ENCODE peak calls at places on chromosomes 12 and 14, in four cellular contexts. W is trophoblast cell, U is H1, D is mesenchymal stem cell. C is an unnamed sample.

GRCh38 chr12:124392991-124393790 is 98.3 kb downstream of the RFLNA start:
- DNase-seq in D (peak; percentile 84), W (no peak), U (no peak), C (no peak)

GRCh38 chr12:70449074-70449757 is 83.1 kb downstream of the KCNMB4 start:
- DNase-seq in D (no peak), U (no peak), W (no peak), C (no peak)

GRCh38 chr12:21774358-21775129 is at the start of gene KCNJ8:
- DNase-seq in D (peak; percentile 2), U (peak; percentile 75), W (no peak), C (peak; percentile 73)

GRCh38 chr12:92059976-92060375 is 85.7 kb downstream of the BTG1 start:
- DNase-seq in D (peak; percentile 85), W (no peak), U (no peak), C (no peak)

GRCh38 chr14:64387232-64387737 is 868 bp upstream of the MTHFD1 start:
- DNase-seq in W (no peak), U (no peak), D (peak; percentile 53), C (no peak)

GRCh38 chr12:46484396-46485061 is 112.0 kb upstream of the SLC38A2 start:
- DNase-seq in W (no peak), U (no peak), D (no peak), C (no peak)

GRCh38 chr12:50598321-50598862 is 93.6 kb downstream of the DIP2B start:
- DNase-seq in D (peak; percentile 28), U (no peak), W (peak; percentile 52), C (no peak)

GRCh38 chr12:92690601-92691000 is 12.2 kb upstream of the PLEKHG7 start:
- DNase-seq in D (no peak), W (no peak), U (no peak), C (no peak)

GRCh38 chr12:11823593-11823992 is 174.1 kb downstream of the ETV6 start:
- DNase-seq in W (no peak), D (no peak), U (no peak), C (no peak)

GRCh38 chr14:61609143-61609851 is 86.0 kb upstream of the HIF1A start:
- DNase-seq in U (no peak), D (peak; percentile 70), W (peak; percentile 80), C (no peak)

GRCh38 chr14:69716483-69717187 is 50.3 kb upstream of the SRSF5 start:
- DNase-seq in D (peak; percentile 91), W (no peak), U (no peak), C (no peak)

GRCh38 chr14:36226164-36226563 is 49.6 kb upstream of the PTCSC3 start:
- DNase-seq in U (no peak), D (no peak), W (no peak), C (no peak)

DNA sequence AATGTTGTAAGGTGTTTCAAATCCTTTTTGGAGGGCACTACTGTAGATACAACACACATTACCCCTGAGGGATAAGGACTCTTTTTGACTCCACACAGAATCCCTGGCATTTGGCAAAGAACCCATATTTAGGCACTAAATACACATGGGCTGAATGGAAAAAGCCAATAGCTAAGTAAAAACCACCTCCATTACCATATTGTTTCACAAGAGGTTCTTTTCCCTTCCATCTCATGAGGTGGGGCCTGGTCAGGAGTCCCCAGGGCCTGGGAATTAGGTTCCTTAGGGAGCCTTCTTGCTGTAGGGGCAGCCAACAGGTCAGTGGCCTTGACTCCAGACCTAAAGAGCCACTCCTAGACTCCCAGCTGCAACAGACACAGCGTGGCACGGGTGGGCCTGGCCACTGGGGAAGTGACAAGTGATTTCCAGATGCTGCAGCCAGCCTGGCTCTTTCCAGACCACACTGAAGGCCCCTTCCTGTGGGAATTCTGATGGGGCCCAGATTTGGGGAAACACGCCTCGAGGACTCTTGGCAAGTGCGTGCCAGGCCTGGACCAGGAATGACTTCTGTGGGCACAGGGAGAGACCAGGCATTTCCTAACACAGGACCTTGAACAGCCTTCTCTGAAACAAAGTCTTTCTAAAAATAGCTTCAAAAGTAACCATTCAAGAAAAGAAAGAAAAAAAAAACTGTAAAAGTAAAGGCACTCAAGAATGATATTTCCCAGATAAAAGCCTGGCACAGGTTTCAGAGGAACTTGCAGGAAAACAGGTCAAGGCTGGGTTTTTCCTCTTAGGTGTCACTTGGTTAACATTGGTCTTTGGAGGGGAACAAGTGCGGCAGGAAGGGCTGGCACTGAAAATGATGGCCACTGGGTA is 18.1 kb downstream of the SSH1 start:
- DNase-seq in W (no peak), D (peak; percentile 97), U (no peak), C (no peak)
- H3K4me3 ChIP-seq in W (no peak overlapping the region), D (no peak overlapping the region), U (no peak overlapping the region), C (no peak overlapping the region)

GRCh38 chr12:49068879-49069506 is 786 bp downstream of the RHEBL1 start:
- DNase-seq in U (peak; percentile 58), D (no peak), W (no peak), C (no peak)
- H2AFZ ChIP-seq in U (no peak overlapping the region), D (peak overlapping the region; percentile 99), W (peak overlapping the region; percentile 93), C (peak overlapping the region; percentile 96)

GRCh38 chr14:105482486-105483110 is 4.1 kb upstream of the CRIP1 start:
- DNase-seq in W (no peak), D (no peak), U (no peak), C (no peak)
- H2BK12ac ChIP-seq in W (peak overlapping the region; percentile 20), D (peak overlapping the region; percentile 88), U (peak overlapping the region; percentile 80), C (peak overlapping the region; percentile 97)

GRCh38 chr14:79576434-79576833 is 634.9 kb downstream of the DIO2 start:
- DNase-seq in W (no peak), U (no peak), D (no peak), C (no peak)
- H3K4me3 ChIP-seq in W (no peak overlapping the region), U (no peak overlapping the region), D (no peak overlapping the region), C (no peak overlapping the region)

DNA sequence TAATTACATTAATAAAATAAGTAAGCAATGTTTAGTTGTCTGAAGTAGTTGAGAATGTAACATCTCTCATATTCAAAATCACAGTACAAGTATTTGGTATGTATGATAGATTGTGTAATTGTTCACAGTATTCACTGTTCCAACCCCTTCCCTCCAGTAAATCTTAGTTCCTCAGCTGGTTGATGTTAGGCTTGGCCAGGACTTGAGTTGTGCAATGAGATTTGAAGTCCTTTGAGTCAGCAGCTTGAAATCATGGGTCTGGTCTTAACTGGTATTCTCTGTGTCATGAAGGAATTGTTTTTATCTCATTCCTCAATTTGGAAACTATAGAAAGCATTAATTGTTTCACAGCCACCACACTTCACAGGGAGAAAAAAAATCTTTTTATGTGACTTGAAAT is 477.1 kb downstream of the FSCB start:
- DNase-seq in D (peak; percentile 50), U (no peak), W (no peak), C (no peak)
- H2AFZ ChIP-seq in D (no peak overlapping the region), U (no peak overlapping the region), W (no peak overlapping the region), C (no peak overlapping the region)

GRCh38 chr14:22599349-22599748 is 1.2 kb downstream of the ABHD4 start:
- DNase-seq in D (no peak), U (no peak), W (no peak), C (no peak)
- H2BK12ac ChIP-seq in D (no peak overlapping the region), U (peak overlapping the region; percentile 52), W (peak overlapping the region; percentile 35), C (no peak overlapping the region)

C was measured in neuronal stem cell.